ENCODE peak calls at places on chromosome 14, in ten cellular contexts. O is left kidney; L is hippocampal formation; C is stimulated activated CD8-positive, alpha-beta memory T cell treated with anti-CD3 and anti-CD28 coated beads, Interleukin-7, amount 100 ng/mL, for 1 hour; E is A549; D is astrocyte of the cerebellum; K is germinal center; N is thoracic aorta; A is A172; Z is AG09309. U is an unnamed sample.

GRCh38 chr14:22460461-22461195 is 128.4 kb downstream of the DAD1 start:
- DNase-seq in O (no peak), L (no peak), C (no peak), E (no peak), D (no peak), K (no peak), N (no peak), A (peak), Z (no peak), U (no peak)

GRCh38 chr14:52546318-52546670 is 6.0 kb downstream of the TXNDC16 start:
- DNase-seq in O (peak), L (no peak), C (no peak), E (no peak), D (no peak), K (no peak), N (no peak), A (no peak), Z (no peak), U (no peak)

GRCh38 chr14:103542545-103543088 is 13.6 kb downstream of the TRMT61A start:
- DNase-seq in O (peak), L (peak), C (no peak), E (no peak), D (no peak), K (no peak), N (no peak), A (peak), Z (no peak), U (peak)

GRCh38 chr14:103334644-103335603 is 887 bp downstream of the EIF5 start:
- DNase-seq in O (peak), L (no peak), C (peak), E (no peak), D (peak), K (peak), N (peak), A (peak), Z (no peak), U (peak)

GRCh38 chr14:65483647-65484046 is 71.1 kb downstream of the FUT8 start:
- DNase-seq in O (no peak), L (no peak), C (no peak), E (no peak), D (no peak), K (no peak), N (no peak), A (peak), Z (no peak), U (no peak)

GRCh38 chr14:100115236-100115635 is 44.2 kb downstream of the DEGS2 start:
- DNase-seq in O (no peak), L (no peak), C (no peak), E (no peak), D (no peak), K (no peak), N (no peak), A (no peak), Z (no peak), U (no peak)

GRCh38 chr14:23055621-23056256 is 1.6 kb downstream of the CDH24 start:
- DNase-seq in O (peak), L (no peak), C (no peak), E (no peak), D (no peak), K (no peak), N (no peak), A (no peak), Z (no peak), U (peak)

GRCh38 chr14:52918486-52918885 is 32.4 kb downstream of the FERMT2 start:
- DNase-seq in O (no peak), L (no peak), C (no peak), E (no peak), D (no peak), K (peak), N (no peak), A (peak), Z (no peak), U (peak)

GRCh38 chr14:80017796-80018195 is 193.5 kb downstream of the DIO2 start:
- DNase-seq in O (no peak), L (no peak), C (no peak), E (no peak), D (no peak), K (no peak), N (no peak), A (no peak), Z (no peak), U (no peak)